ENCODE peak calls at places on chromosome 4, in ten cellular contexts. W is activated effector memory CD4-positive, alpha-beta T cell treated with Interleukin-2 at 50 U/mL for 16 hours; V is D341Med; N is ureter; C is GM13977; Q is astrocyte of the spinal cord; O is T-cell; M is astrocyte of the hippocampus; D is bronchial epithelial cell; U is Right ventricle myocardium superior. G is an unnamed sample.

GRCh38 chr4:27463816-27464215 is 603.2 kb downstream of the STIM2 start:
- DNase-seq in W (no peak), V (no peak), N (no peak), C (no peak), Q (peak), O (no peak), M (peak), D (peak), U (no peak), G (no peak)

GRCh38 chr4:151039733-151040132 is 24.6 kb upstream of the LRBA start:
- DNase-seq in W (no peak), V (no peak), N (no peak), C (no peak), Q (no peak), O (no peak), M (no peak), D (peak), U (no peak), G (no peak)

GRCh38 chr4:13627185-13627605 is 330 bp downstream of the BOD1L1 start:
- DNase-seq in W (no peak), V (no peak), N (no peak), C (no peak), Q (no peak), O (peak), M (no peak), D (no peak), U (no peak), G (peak)

GRCh38 chr4:106194801-106195200 is 121.2 kb downstream of the TBCK start:
- DNase-seq in W (no peak), V (no peak), N (no peak), C (no peak), Q (no peak), O (no peak), M (no peak), D (peak), U (no peak), G (no peak)

GRCh38 chr4:54626113-54626512 is 31.6 kb upstream of the KIT start:
- DNase-seq in W (no peak), V (no peak), N (no peak), C (no peak), Q (no peak), O (no peak), M (peak), D (no peak), U (no peak), G (no peak)

GRCh38 chr4:148514041-148514440 is 71.8 kb upstream of the NR3C2 start:
- DNase-seq in W (no peak), V (no peak), N (no peak), C (no peak), Q (no peak), O (no peak), M (no peak), D (peak), U (no peak), G (no peak)

GRCh38 chr4:140267576-140267975 is 105.9 kb upstream of the SCOC start:
- DNase-seq in W (no peak), V (no peak), N (no peak), C (no peak), Q (no peak), O (no peak), M (no peak), D (no peak), U (no peak), G (no peak)

GRCh38 chr4:78059524-78059889 is 2.4 kb downstream of the FRAS1 start:
- DNase-seq in W (no peak), V (peak), N (peak), C (peak), Q (peak), O (no peak), M (peak), D (peak), U (peak), G (peak)

GRCh38 chr4:184064877-184065276 is 152.8 kb downstream of the ENPP6 start:
- DNase-seq in W (no peak), V (no peak), N (no peak), C (no peak), Q (no peak), O (no peak), M (no peak), D (no peak), U (no peak), G (no peak)

GRCh38 chr4:98482847-98483806 is 175.3 kb downstream of the TSPAN5 start:
- DNase-seq in W (no peak), V (no peak), N (no peak), C (peak), Q (peak), O (no peak), M (peak), D (peak), U (no peak), G (peak)

GRCh38 chr4:1249731-1250526 is 999 bp upstream of the CTBP1 start:
- DNase-seq in W (no peak), V (peak), N (peak), C (peak), Q (peak), O (peak), M (peak), D (peak), U (peak), G (peak)

GRCh38 chr4:159106636-159107035 is 3.8 kb downstream of the RAPGEF2 start:
- DNase-seq in W (no peak), V (no peak), N (no peak), C (no peak), Q (peak), O (no peak), M (no peak), D (no peak), U (no peak), G (no peak)

GRCh38 chr4:52098618-52099017 is 47.5 kb downstream of the SPATA18 start:
- DNase-seq in W (no peak), V (no peak), N (no peak), C (no peak), Q (no peak), O (no peak), M (no peak), D (peak), U (no peak), G (no peak)

GRCh38 chr4:169059294-169060201 is 49.5 kb upstream of the CBR4 start:
- DNase-seq in W (no peak), V (no peak), N (no peak), C (no peak), Q (no peak), O (no peak), M (no peak), D (no peak), U (peak), G (no peak)

GRCh38 chr4:56861365-56861764 is 39.9 kb upstream of the SPINK2 start:
- DNase-seq in W (no peak), V (no peak), N (no peak), C (no peak), Q (peak), O (no peak), M (peak), D (peak), U (no peak), G (peak)

GRCh38 chr4:187565416-187565815 is 430.2 kb upstream of the ZFP42 start:
- DNase-seq in W (no peak), V (no peak), N (no peak), C (no peak), Q (no peak), O (no peak), M (no peak), D (no peak), U (no peak), G (no peak)

GRCh38 chr4:140867338-140867737 is 111.2 kb upstream of the TBC1D9 start:
- DNase-seq in W (no peak), V (no peak), N (no peak), C (no peak), Q (no peak), O (no peak), M (no peak), D (no peak), U (no peak), G (no peak)

GRCh38 chr4:53620956-53621355 is 29.7 kb upstream of the LNX1 start:
- DNase-seq in W (no peak), V (no peak), N (no peak), C (no peak), Q (no peak), O (no peak), M (no peak), D (no peak), U (no peak), G (no peak)

GRCh38 chr4:121168446-121168845 is 4.3 kb upstream of the TNIP3 start:
- DNase-seq in W (no peak), V (no peak), N (no peak), C (no peak), Q (no peak), O (no peak), M (no peak), D (no peak), U (no peak), G (peak)

GRCh38 chr4:87103691-87104187 is 116.7 kb downstream of the KLHL8 start:
- DNase-seq in W (no peak), V (no peak), N (no peak), C (no peak), Q (peak), O (no peak), M (peak), D (peak), U (no peak), G (no peak)